ENCODE peak calls at places on chromosomes 4 and X, in six cellular contexts. H, X, K, T, O and Q are unnamed samples.

GRCh38 chr4:153115322-153116100 is 88.7 kb upstream of the TRIM2 start:
- DNase-seq in H (peak), X (no peak), K (no peak), T (peak), O (peak), Q (peak)

GRCh38 chrX:22662776-22663175 is 337.0 kb upstream of the DDX53 start:
- DNase-seq in H (no peak), X (no peak), K (no peak), T (no peak), O (no peak), Q (no peak)

GRCh38 chr4:52861879-52862604 is at the start of gene RASL11B:
- DNase-seq in H (no peak), X (peak), K (peak), T (peak), O (peak), Q (peak)

GRCh38 chrX:119682019-119682989 is 10.7 kb downstream of the SEPTIN6 start:
- DNase-seq in H (no peak), X (no peak), K (no peak), T (peak), O (no peak), Q (no peak)

GRCh38 chr4:115851918-115852766 is 738.7 kb upstream of the NDST4 start:
- DNase-seq in H (no peak), X (peak), K (no peak), T (peak), O (peak), Q (no peak)

GRCh38 chr4:108881190-108881589 is 118.3 kb upstream of the ETNPPL start:
- DNase-seq in H (no peak), X (no peak), K (no peak), T (no peak), O (no peak), Q (no peak)

GRCh38 chrX:129534816-129535578 is 5.1 kb upstream of the OCRL start:
- DNase-seq in H (no peak), X (no peak), K (no peak), T (no peak), O (no peak), Q (no peak)

GRCh38 chr4:38411092-38411491 is 252.9 kb upstream of the KLF3 start:
- DNase-seq in H (no peak), X (no peak), K (no peak), T (peak), O (no peak), Q (no peak)

GRCh38 chr4:33091961-33092360 is 2371.8 kb downstream of the PCDH7 start:
- DNase-seq in H (no peak), X (no peak), K (no peak), T (no peak), O (no peak), Q (no peak)

GRCh38 chr4:94349193-94349592 is 6.6 kb upstream of the HPGDS start:
- DNase-seq in H (no peak), X (no peak), K (no peak), T (no peak), O (no peak), Q (no peak)

GRCh38 chr4:37812713-37813112 is 13.8 kb upstream of the PGM2 start:
- DNase-seq in H (peak), X (no peak), K (no peak), T (no peak), O (no peak), Q (no peak)

GRCh38 chr4:154018659-154019058 is 229.8 kb upstream of the SFRP2 start:
- DNase-seq in H (no peak), X (peak), K (no peak), T (no peak), O (no peak), Q (peak)

GRCh38 chr4:113468165-113469022 is 293.1 kb downstream of the CAMK2D start:
- DNase-seq in H (peak), X (no peak), K (no peak), T (no peak), O (peak), Q (no peak)

GRCh38 chr4:127880764-127881564 is at the start of gene PLK4:
- DNase-seq in H (peak), X (peak), K (peak), T (peak), O (peak), Q (peak)

GRCh38 chr4:79177388-79177787 is 148.5 kb downstream of the NAA11 start:
- DNase-seq in H (no peak), X (no peak), K (no peak), T (no peak), O (no peak), Q (no peak)

GRCh38 chr4:127623755-127624087 is 9.0 kb upstream of the INTU start:
- DNase-seq in H (no peak), X (peak), K (no peak), T (peak), O (no peak), Q (no peak)

GRCh38 chr4:24601121-24601520 is 16.8 kb upstream of the DHX15 start:
- DNase-seq in H (no peak), X (no peak), K (no peak), T (no peak), O (no peak), Q (no peak)

GRCh38 chr4:24603343-24603742 is 19.0 kb upstream of the DHX15 start:
- DNase-seq in H (no peak), X (no peak), K (no peak), T (no peak), O (no peak), Q (no peak)

GRCh38 chr4:24598025-24598424 is 13.7 kb upstream of the DHX15 start:
- DNase-seq in H (no peak), X (no peak), K (no peak), T (no peak), O (no peak), Q (no peak)

GRCh38 chr4:24595662-24596061 is 11.3 kb upstream of the DHX15 start:
- DNase-seq in H (no peak), X (no peak), K (no peak), T (no peak), O (no peak), Q (no peak)

GRCh38 chr4:24599275-24599674 is 14.9 kb upstream of the DHX15 start:
- DNase-seq in H (no peak), X (no peak), K (no peak), T (no peak), O (no peak), Q (no peak)
- TF ChIP-seq CTCF in H (no peak), X (no peak), K (no peak), T (no peak), O (no peak), Q (no peak)

GRCh38 chr4:176896211-176896610 is 103.5 kb upstream of the VEGFC start:
- DNase-seq in H (no peak), X (no peak), K (no peak), T (no peak), O (no peak), Q (no peak)
- TF ChIP-seq CTCF in H (no peak), X (no peak), K (no peak), T (no peak), O (no peak), Q (no peak)

DNA sequence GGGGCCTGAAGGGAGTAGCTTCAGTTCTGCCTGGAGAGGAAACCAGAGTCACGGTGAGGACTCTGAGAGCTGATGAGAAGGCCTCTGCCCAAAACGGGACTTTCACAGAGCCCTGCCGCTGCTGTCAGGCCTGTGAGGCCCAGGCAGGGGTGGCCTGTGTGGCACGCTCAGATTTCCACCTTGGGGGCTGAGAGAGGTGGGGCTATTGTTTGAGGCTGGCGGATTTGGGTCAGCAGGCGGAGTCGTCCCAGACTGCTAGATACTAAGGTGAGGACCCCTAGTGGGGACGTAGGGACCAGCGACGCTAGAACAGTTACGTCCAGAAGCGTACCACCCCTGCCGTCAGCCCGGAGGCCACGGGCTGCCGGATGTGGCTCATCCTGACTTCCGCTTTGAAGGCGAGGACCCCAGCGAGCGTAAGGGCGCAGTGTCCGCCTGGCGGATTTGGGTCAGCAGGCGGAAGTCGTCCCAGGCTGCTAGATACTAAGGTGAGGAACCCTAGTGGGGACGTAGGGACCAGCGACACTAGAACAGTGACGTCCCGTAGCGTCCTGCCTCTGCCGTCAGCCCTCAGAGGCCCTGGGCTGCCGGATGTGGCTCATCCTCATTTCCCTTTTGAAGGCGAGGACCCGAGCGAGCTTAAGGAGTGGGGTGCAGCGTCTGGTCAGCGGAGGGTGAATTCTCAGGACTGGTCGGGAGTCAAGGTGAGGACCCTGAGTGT is at the start of gene MAGEB1:
- DNase-seq in H (no peak), X (no peak), K (no peak), T (peak), O (no peak), Q (no peak)
- TF ChIP-seq CTCF in H (no peak), X (no peak), K (no peak), T (no peak), O (no peak), Q (no peak)

DNA sequence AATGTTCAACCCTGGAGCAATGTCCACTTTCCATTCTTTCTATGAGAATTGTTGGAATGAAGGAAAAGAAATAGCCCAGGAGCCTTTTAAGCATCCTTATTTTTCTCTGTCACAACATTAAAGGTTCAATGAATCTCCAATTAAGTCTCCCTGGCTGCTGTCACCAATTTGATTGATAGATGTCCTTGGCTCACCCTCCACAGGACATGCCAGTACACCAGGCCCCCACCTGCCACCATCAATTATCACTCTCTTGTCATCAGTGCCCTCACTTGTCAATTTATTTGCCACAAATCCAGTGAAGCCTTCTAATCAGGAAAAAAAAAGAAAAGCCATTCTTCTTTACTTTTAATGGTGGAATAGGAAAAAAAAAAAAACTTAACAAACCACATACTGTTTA is 453.6 kb downstream of the CENPC start:
- DNase-seq in H (no peak), X (peak), K (no peak), T (no peak), O (no peak), Q (no peak)
- TF ChIP-seq CTCF in H (no peak), X (no peak), K (no peak), T (no peak), O (no peak), Q (no peak)

GRCh38 chrX:143648705-143649104 is 12.8 kb upstream of the SLITRK4 start:
- DNase-seq in H (no peak), X (no peak), K (no peak), T (no peak), O (peak), Q (no peak)
- TF ChIP-seq CTCF in H (no peak), X (peak), K (no peak), T (peak), O (no peak), Q (no peak)

GRCh38 chrX:20063716-20064351 is 52.9 kb downstream of the MAP7D2 start:
- DNase-seq in H (no peak), X (no peak), K (no peak), T (no peak), O (no peak), Q (no peak)
- TF ChIP-seq CTCF in H (no peak), X (no peak), K (no peak), T (peak), O (no peak), Q (no peak)

GRCh38 chr4:180947421-180947820 is 1295.8 kb upstream of the TENM3 start:
- DNase-seq in H (no peak), X (no peak), K (no peak), T (no peak), O (no peak), Q (no peak)
- TF ChIP-seq CTCF in H (peak), X (peak), K (no peak), T (no peak), O (peak), Q (no peak)

GRCh38 chrX:17535229-17535628 is 160.2 kb downstream of the NHS start:
- DNase-seq in H (no peak), X (no peak), K (no peak), T (no peak), O (no peak), Q (no peak)
- TF ChIP-seq CTCF in H (peak), X (peak), K (peak), T (peak), O (peak), Q (no peak)

GRCh38 chr4:88212253-88212561 is 53.8 kb upstream of the ABCG2 start:
- DNase-seq in H (no peak), X (no peak), K (no peak), T (no peak), O (no peak), Q (no peak)

GRCh38 chr4:88204882-88205281 is 46.4 kb upstream of the ABCG2 start:
- DNase-seq in H (no peak), X (no peak), K (no peak), T (no peak), O (no peak), Q (no peak)

GRCh38 chr4:88211473-88212252 is 53.2 kb upstream of the ABCG2 start:
- DNase-seq in H (no peak), X (peak), K (no peak), T (peak), O (no peak), Q (no peak)

GRCh38 chr4:88202443-88202842 is 44.0 kb upstream of the ABCG2 start:
- DNase-seq in H (no peak), X (no peak), K (no peak), T (no peak), O (no peak), Q (no peak)

DNA sequence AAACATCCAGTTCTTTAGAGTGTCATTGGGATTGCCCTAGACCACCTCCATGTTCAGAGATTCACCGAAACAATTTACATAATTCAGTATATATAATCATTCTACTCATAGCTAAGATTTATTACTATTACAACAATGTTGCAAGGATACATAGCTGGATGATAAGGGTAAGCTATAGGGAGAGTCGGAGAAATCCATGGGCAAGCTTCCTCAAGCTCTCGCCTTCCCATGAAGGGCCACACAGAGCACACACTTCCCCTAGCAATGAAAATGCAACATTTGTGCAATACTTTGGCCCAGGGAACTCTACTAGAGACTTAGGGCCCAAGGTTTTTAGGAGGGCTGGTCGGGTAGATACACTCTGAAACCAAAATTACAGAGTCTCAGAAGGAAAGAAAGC is 49.7 kb upstream of the ABCG2 start:
- DNase-seq in H (no peak), X (no peak), K (no peak), T (no peak), O (no peak), Q (no peak)
- TF ChIP-seq CTCF in H (no peak), X (no peak), K (no peak), T (no peak), O (no peak), Q (no peak)

DNA sequence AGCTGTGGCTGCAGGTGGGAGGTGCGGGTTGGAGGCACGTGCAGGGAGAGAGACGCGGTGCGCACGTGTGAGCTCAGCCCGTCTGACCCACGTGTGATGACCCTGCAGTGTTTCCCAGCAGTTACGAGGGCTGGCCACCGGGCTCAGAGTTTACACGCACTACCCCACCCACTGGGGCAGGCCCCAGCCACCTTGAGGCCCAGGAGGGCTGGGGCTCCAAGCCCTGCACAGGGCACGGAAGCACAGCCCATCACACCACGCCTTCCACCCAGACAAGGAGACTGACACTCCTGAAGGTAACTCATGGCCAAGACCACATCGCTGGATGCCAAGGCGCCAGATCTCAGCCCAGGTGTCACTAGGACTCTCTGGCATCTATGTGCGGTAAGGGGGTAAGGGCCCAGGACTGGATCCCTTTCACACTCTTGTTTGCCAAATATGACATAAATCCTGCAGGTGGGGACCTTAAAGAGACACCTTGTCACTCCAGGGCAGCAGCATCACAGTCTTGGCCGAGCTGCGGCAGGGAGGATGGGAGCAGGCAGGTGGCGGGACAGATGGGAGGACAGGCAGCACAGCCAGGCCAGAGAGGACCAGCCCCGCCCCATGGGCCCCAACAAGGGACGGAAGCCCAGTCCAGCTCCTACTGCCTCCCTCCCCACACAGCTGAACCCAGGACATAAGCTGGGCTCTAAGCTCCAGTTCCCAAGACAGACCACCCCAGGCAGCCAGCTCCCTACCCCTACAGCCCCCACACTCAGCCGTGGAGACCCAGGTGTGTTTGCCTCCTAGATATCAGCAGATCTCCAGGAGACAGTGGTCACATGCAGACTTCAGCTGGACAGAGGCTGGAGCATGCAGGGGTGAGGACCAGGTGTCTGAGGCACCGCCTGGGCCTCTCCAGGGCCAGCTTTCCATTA is 56.8 kb downstream of the ZFYVE28 start:
- DNase-seq in H (no peak), X (no peak), K (no peak), T (no peak), O (no peak), Q (no peak)
- TF ChIP-seq CTCF in H (no peak), X (no peak), K (no peak), T (no peak), O (no peak), Q (no peak)